ENCODE peak calls at places on chromosomes 13 and 19, in nine cellular contexts. G is upper lobe of right lung, Z is Peyer's patch, R is aorta, M is body of pancreas, N is psoas muscle, W is left ventricle myocardium inferior, J is small intestine, V is HCT116. A is an unnamed sample. For H3K4me1, the result is how much of the 10 kb centered on the place peaks cover.

GRCh38 chr19:16381756-16382401 is 57.3 kb downstream of the KLF2 start:
- DNase-seq in J (no peak), M (peak), G (peak), V (no peak), N (peak), W (peak), Z (no peak), R (peak), A (no peak)

GRCh38 chr19:17489392-17490030 is 19.2 kb downstream of the SLC27A1 start:
- DNase-seq in W (no peak), V (no peak), Z (no peak), M (no peak), G (no peak), N (no peak), R (no peak), J (no peak), A (no peak)

GRCh38 chr19:35975608-35976214 is 19.3 kb upstream of the SDHAF1 start:
- DNase-seq in M (no peak), R (no peak), W (no peak), J (no peak), N (no peak), Z (no peak), V (no peak), G (no peak), A (no peak)

GRCh38 chr13:35190241-35190640 is 248.2 kb downstream of the NBEA start:
- DNase-seq in Z (no peak), N (no peak), W (no peak), M (no peak), R (no peak), G (no peak), V (no peak), J (no peak), A (no peak)

GRCh38 chr19:49217382-49217781 is 59.8 kb downstream of the TRPM4 start:
- DNase-seq in J (no peak), R (no peak), M (no peak), N (peak), W (peak), V (no peak), G (no peak), Z (no peak), A (no peak)

GRCh38 chr13:36030670-36031331 is 100.4 kb downstream of the DCLK1 start:
- DNase-seq in W (no peak), J (no peak), R (no peak), V (no peak), Z (no peak), G (no peak), N (no peak), M (peak), A (no peak)

GRCh38 chr13:31639443-31640163 is 99.7 kb upstream of the RXFP2 start:
- DNase-seq in W (no peak), R (no peak), Z (no peak), N (no peak), J (no peak), V (no peak), G (no peak), M (no peak), A (no peak)

GRCh38 chr13:64723735-64724134 is 2506.4 kb downstream of the PCDH9 start:
- DNase-seq in M (no peak), Z (no peak), J (no peak), N (no peak), G (no peak), R (no peak), W (no peak), V (peak), A (no peak)

GRCh38 chr19:13849277-13849676 is 27.7 kb upstream of the NANOS3 start:
- DNase-seq in G (no peak), W (no peak), Z (no peak), M (no peak), J (no peak), V (no peak), N (no peak), R (no peak), A (peak)

GRCh38 chr13:27053902-27054595 is 117.6 kb downstream of the USP12 start:
- DNase-seq in M (no peak), W (no peak), N (no peak), G (no peak), Z (no peak), R (no peak), J (no peak), V (peak), A (no peak)

GRCh38 chr13:109985871-109986270 is 199.5 kb upstream of the IRS2 start:
- DNase-seq in M (no peak), G (no peak), J (no peak), V (no peak), R (no peak), Z (no peak), N (no peak), W (no peak), A (no peak)

GRCh38 chr13:22461854-22462565 is 718.8 kb upstream of the SGCG start:
- DNase-seq in N (no peak), J (no peak), Z (no peak), V (no peak), W (no peak), G (no peak), R (no peak), M (no peak), A (no peak)

GRCh38 chr13:37192986-37193385 is 87.5 kb upstream of the CSNK1A1L start:
- DNase-seq in V (no peak), M (no peak), N (no peak), W (no peak), Z (no peak), R (no peak), J (no peak), G (no peak), A (no peak)

GRCh38 chr19:51337141-51337860 is 4.6 kb downstream of the VSIG10L start:
- DNase-seq in V (no peak), G (no peak), Z (no peak), W (no peak), M (no peak), J (no peak), N (no peak), R (no peak), A (peak)

GRCh38 chr13:99582511-99582910 is 81.2 kb downstream of the TM9SF2 start:
- DNase-seq in N (no peak), G (no peak), J (no peak), R (no peak), V (no peak), M (no peak), Z (no peak), W (no peak), A (no peak)

GRCh38 chr13:82717249-82717648 is 1165.0 kb downstream of the SLITRK1 start:
- DNase-seq in R (no peak), V (no peak), N (no peak), M (no peak), W (no peak), G (no peak), J (no peak), Z (no peak), A (no peak)

GRCh38 chr13:96020155-96020575 is 33.0 kb downstream of the UGGT2 start:
- DNase-seq in V (peak), J (peak), M (peak), W (no peak), G (no peak), N (no peak), R (no peak), Z (no peak), A (no peak)

GRCh38 chr19:51698296-51698695 is 5.2 kb downstream of the SPACA6 start:
- DNase-seq in R (no peak), M (no peak), V (no peak), W (no peak), J (no peak), Z (no peak), N (no peak), G (no peak), A (no peak)

GRCh38 chr19:275958-276646 is 15.1 kb downstream of the PLPP2 start:
- DNase-seq in N (no peak), M (no peak), Z (no peak), G (no peak), V (no peak), J (no peak), R (peak), W (no peak), A (no peak)

GRCh38 chr19:373391-374182 is 29.0 kb upstream of the MIER2 start:
- DNase-seq in M (no peak), J (no peak), G (peak), W (no peak), Z (no peak), V (no peak), N (no peak), R (no peak), A (no peak)

GRCh38 chr19:10924597-10924996 is 3.8 kb downstream of the YIPF2 start:
- DNase-seq in R (no peak), M (no peak), J (no peak), N (no peak), G (no peak), W (no peak), Z (no peak), V (no peak), A (no peak)

GRCh38 chr13:60538566-60538965 is 141.5 kb downstream of the TDRD3 start:
- DNase-seq in M (no peak), Z (no peak), V (no peak), N (no peak), G (no peak), R (no peak), J (no peak), W (no peak), A (no peak)

GRCh38 chr19:55223291-55224037 is 5.1 kb downstream of the TMEM86B start:
- DNase-seq in N (no peak), M (no peak), J (no peak), G (peak), Z (no peak), R (no peak), V (no peak), W (no peak), A (no peak)
- H3K4me1 ChIP-seq in N (under half), M (under half), J (under half), G (under half), Z (under half), R (under half), V (under half), W (under half), A (under half)

GRCh38 chr13:75687145-75687763 is 51.1 kb downstream of the LMO7 start:
- DNase-seq in J (peak), G (no peak), Z (no peak), W (no peak), V (peak), M (no peak), R (no peak), N (no peak), A (peak)
- H3K4me1 ChIP-seq in J (under half), G (under half), Z (under half), W (under half), V (under half), M (under half), R (under half), N (under half), A (under half)

GRCh38 chr13:106528711-106529414 is 6.6 kb downstream of the EFNB2 start:
- DNase-seq in Z (no peak), G (no peak), J (no peak), M (no peak), R (no peak), N (no peak), V (no peak), W (no peak), A (no peak)
- H3K4me1 ChIP-seq in Z (under half), G (under half), J (under half), M (under half), R (under half), N (under half), V (under half), W (half or more), A (under half)

DNA sequence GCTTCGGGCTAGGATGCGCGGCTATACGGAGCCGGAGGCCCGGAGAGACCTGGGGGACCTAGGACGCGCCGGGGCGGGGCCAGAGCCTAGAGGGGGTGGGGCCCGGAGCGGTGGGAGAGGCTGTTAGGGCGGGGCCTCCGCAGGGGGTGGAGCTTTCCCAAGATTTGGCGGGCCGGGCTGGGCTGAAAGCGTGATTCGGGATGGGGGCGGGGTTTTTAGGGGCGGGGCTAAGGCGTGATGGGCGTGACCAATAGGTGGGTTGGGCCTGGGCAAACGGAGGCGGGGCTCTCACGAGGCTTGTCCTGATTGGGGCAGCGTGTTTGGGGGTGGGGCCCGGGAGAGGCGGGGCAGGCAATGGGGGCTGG is 439 bp downstream of the RAB11B start:
- DNase-seq in M (peak), N (peak), Z (peak), R (peak), J (peak), W (peak), G (peak), V (peak), A (peak)
- H3K4me1 ChIP-seq in M (half or more), N (under half), Z (under half), R (under half), J (under half), W (half or more), G (half or more), V (under half), A (under half)

DNA sequence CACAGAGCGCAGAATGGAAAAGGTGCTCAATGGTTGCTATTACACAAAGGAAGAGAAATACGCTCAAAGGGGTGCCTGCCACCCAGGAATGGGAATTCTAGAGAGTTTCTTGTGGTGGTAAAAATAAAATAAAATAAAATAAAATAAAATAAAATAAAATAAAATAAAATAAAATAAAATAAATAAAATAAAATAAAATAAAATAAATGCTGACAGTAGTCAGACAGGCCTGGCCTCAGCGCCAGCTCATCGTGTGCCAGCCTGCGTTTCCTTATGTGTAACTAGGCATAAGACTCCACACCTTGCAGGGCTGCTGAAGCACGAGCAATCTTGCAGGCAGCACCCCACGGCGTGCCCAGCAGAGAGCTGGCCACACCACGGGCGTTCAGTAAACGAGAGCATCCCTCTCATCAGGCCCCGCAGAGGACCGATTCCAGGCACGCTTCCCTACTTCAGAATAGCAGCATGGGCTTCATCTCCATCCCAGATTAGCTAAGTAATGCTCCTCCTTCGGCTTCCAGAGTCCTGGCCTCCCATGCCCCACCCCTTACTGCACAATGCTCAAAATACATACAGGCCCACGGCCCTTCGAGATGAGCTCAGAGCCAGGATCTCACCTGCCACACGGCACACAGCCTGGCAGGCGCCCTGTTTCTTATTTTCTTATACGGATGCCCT is 5.6 kb downstream of the NAPA start:
- DNase-seq in W (no peak), N (no peak), J (no peak), Z (no peak), M (no peak), G (no peak), R (no peak), V (no peak), A (no peak)
- H3K4me1 ChIP-seq in W (half or more), N (half or more), J (under half), Z (under half), M (half or more), G (half or more), R (under half), V (under half), A (under half)

DNA sequence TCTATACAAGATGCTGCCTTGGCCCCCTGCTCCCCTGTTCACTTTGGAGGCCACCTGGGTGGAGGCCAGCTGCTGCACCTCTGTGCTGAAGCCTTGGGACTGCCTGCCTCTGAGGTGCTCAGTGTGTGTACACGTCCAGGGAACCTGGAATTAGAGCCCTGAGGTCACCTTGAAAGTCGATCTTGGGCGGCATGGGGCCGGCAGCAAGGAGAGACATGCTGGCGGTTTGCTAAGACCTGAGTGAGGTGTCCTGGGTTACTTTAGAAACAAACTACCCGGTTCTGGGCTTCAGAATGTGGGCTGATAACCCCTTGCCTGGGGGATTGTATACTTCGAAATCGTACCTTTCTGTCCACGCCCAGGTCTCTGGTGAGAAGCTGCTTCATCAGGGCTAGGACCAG is 25.5 kb downstream of the TSSK6 start:
- DNase-seq in Z (no peak), N (no peak), M (no peak), W (no peak), J (no peak), R (peak), V (no peak), G (no peak), A (peak)
- H3K4me1 ChIP-seq in Z (under half), N (under half), M (half or more), W (half or more), J (under half), R (under half), V (under half), G (under half), A (under half)

DNA sequence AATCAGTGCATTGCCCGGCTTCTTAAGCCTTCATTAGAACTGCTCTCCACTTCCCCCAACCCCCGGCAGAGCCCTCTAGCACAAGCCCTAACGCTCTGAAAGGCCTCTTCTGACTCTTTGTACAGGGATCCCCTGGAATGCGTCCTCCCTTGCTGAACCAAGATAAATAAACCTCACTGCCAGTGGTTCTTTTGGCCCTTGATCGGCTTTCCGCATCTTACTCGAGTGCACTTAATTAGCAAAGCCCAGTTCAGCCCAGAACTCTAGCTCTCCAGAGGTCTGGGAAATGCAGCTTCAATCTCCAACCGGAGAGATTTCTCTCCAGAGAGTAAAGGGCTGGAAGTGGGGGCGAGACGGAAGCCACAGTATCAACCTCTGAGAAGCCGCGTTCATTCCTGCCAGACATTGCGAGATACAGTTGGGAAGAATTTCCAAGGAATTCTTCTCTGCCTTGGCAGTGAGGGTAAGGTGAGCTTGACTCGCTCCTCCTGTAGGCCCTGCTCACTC is 8.7 kb upstream of the ZNF444 start:
- DNase-seq in J (no peak), R (no peak), G (no peak), W (no peak), V (no peak), Z (no peak), N (no peak), M (no peak), A (no peak)
- H3K4me1 ChIP-seq in J (under half), R (under half), G (under half), W (under half), V (under half), Z (under half), N (under half), M (under half), A (under half)

GRCh38 chr19:6234527-6234926 is 45.2 kb downstream of the MLLT1 start:
- DNase-seq in N (no peak), J (no peak), G (no peak), W (no peak), M (no peak), V (no peak), R (no peak), Z (no peak), A (no peak)
- H3K4me1 ChIP-seq in N (half or more), J (under half), G (half or more), W (half or more), M (half or more), V (under half), R (under half), Z (under half), A (under half)

GRCh38 chr19:7709932-7710460 is 8.1 kb upstream of the FCER2 start:
- DNase-seq in W (no peak), M (no peak), G (no peak), V (no peak), J (no peak), N (no peak), R (no peak), Z (no peak), A (no peak)

GRCh38 chr19:7705387-7706187 is 3.7 kb upstream of the FCER2 start:
- DNase-seq in N (no peak), R (no peak), M (peak), Z (peak), J (peak), V (no peak), G (peak), W (peak), A (peak)

GRCh38 chr19:7706188-7706530 is 4.2 kb upstream of the FCER2 start:
- DNase-seq in Z (no peak), R (no peak), N (no peak), G (no peak), J (no peak), V (no peak), W (no peak), M (no peak), A (no peak)

GRCh38 chr19:7706662-7707454 is 4.9 kb upstream of the FCER2 start:
- DNase-seq in M (no peak), Z (no peak), N (no peak), V (no peak), G (no peak), J (no peak), W (no peak), R (no peak), A (no peak)

GRCh38 chr19:7710616-7711015 is 8.7 kb upstream of the FCER2 start:
- DNase-seq in J (no peak), V (no peak), W (no peak), G (no peak), Z (no peak), N (no peak), M (no peak), R (no peak), A (no peak)
- H3K4me1 ChIP-seq in J (under half), V (under half), W (under half), G (under half), Z (under half), N (under half), M (under half), R (under half), A (under half)

A was measured in mucosa of descending colon.